ENCODE peak calls at places on chromosomes 13 and 19, in seven cellular contexts. N is astrocyte of the cerebellum, G is cardiac muscle cell, D is WTC11, O is neural progenitor cell, Z is DND-41, A is psoas muscle. F is an unnamed sample.

GRCh38 chr19:16325671-16326400 is 1.2 kb downstream of the KLF2 start:
- DNase-seq in N (no peak), G (peak; percentile 52), D (peak; percentile 79), O (peak; percentile 86), Z (no peak), A (peak; percentile 70), F (no peak)

GRCh38 chr13:36030670-36031331 is 100.4 kb downstream of the DCLK1 start:
- DNase-seq in N (peak; percentile 89), G (peak; percentile 95), D (no peak), O (peak; percentile 3), Z (no peak), A (no peak), F (no peak)

GRCh38 chr19:41927810-41928192 is 448 bp downstream of the ERFL start:
- DNase-seq in N (no peak), G (no peak), D (no peak), O (peak; percentile 64), Z (peak; percentile 70), A (no peak), F (no peak)

GRCh38 chr19:33280351-33280921 is 21.9 kb downstream of the CEBPA start:
- DNase-seq in N (no peak), G (no peak), D (no peak), O (no peak), Z (no peak), A (no peak), F (peak; percentile 80)

GRCh38 chr13:112616586-112617381 is 28.8 kb upstream of the TUBGCP3 start:
- DNase-seq in N (no peak), G (peak; percentile 62), D (peak; percentile 47), O (peak; percentile 65), Z (peak; percentile 48), A (no peak), F (peak; percentile 77)

GRCh38 chr19:39483141-39483540 is 2.5 kb downstream of the TIMM50 start:
- DNase-seq in N (no peak), G (no peak), D (no peak), O (no peak), Z (no peak), A (no peak), F (no peak)

GRCh38 chr19:6047741-6048231 is 62.5 kb downstream of the RFX2 start:
- DNase-seq in N (no peak), G (peak; percentile 52), D (peak; percentile 77), O (peak; percentile 80), Z (no peak), A (no peak), F (peak; percentile 58)

GRCh38 chr19:35112995-35113693 is 2.5 kb upstream of the FXYD3 start:
- DNase-seq in N (no peak), G (no peak), D (peak; percentile 56), O (no peak), Z (no peak), A (no peak), F (no peak)

GRCh38 chr13:114313061-114313860 is 1.0 kb upstream of the CHAMP1 start:
- DNase-seq in N (no peak), G (no peak), D (no peak), O (no peak), Z (no peak), A (no peak), F (peak; percentile 64)

GRCh38 chr13:75636339-75637095 is 387 bp downstream of the LMO7 start:
- DNase-seq in N (no peak), G (peak; percentile 18), D (peak; percentile 57), O (peak; percentile 61), Z (no peak), A (peak; percentile 47), F (peak; percentile 69)

GRCh38 chr13:99257291-99257690 is 888 bp downstream of the GPR18 start:
- DNase-seq in N (no peak), G (no peak), D (no peak), O (no peak), Z (no peak), A (no peak), F (no peak)

GRCh38 chr13:72109863-72110262 is 242.9 kb upstream of the DACH1 start:
- DNase-seq in N (peak; percentile 9), G (no peak), D (no peak), O (no peak), Z (no peak), A (no peak), F (no peak)

GRCh38 chr13:111384441-111385181 is 64.2 kb downstream of the TEX29 start:
- DNase-seq in N (no peak), G (no peak), D (no peak), O (no peak), Z (peak; percentile 47), A (no peak), F (no peak)

GRCh38 chr19:47157455-47158321 is 27.1 kb downstream of the SAE1 start:
- DNase-seq in N (peak; percentile 75), G (peak; percentile 83), D (peak; percentile 72), O (peak; percentile 62), Z (peak; percentile 74), A (no peak), F (no peak)

GRCh38 chr13:59635591-59635990 is 528.1 kb downstream of the DIAPH3 start:
- DNase-seq in N (no peak), G (no peak), D (no peak), O (no peak), Z (no peak), A (no peak), F (no peak)

GRCh38 chr19:13033244-13033643 is 38.0 kb downstream of the NFIX start:
- DNase-seq in N (no peak), G (no peak), D (no peak), O (no peak), Z (no peak), A (no peak), F (no peak)

GRCh38 chr13:60448907-60449510 is 52.0 kb downstream of the TDRD3 start:
- DNase-seq in N (peak; percentile 61), G (peak; percentile 74), D (no peak), O (peak; percentile 46), Z (peak; percentile 32), A (no peak), F (peak; percentile 11)

GRCh38 chr19:45863840-45864628 is at the start of gene FOXA3:
- DNase-seq in N (no peak), G (peak; percentile 32), D (peak; percentile 77), O (peak; percentile 88), Z (no peak), A (peak; percentile 70), F (peak; percentile 93)

GRCh38 chr19:51439021-51439465 is 19.2 kb downstream of the SIGLEC8 start:
- DNase-seq in N (no peak), G (peak; percentile 26), D (peak; percentile 36), O (peak; percentile 26), Z (no peak), A (no peak), F (peak; percentile 65)

GRCh38 chr13:100519626-100520025 is 69.0 kb downstream of the GGACT start:
- DNase-seq in N (no peak), G (no peak), D (no peak), O (no peak), Z (no peak), A (no peak), F (no peak)

GRCh38 chr13:94658926-94659649 is 53.3 kb downstream of the SOX21 start:
- DNase-seq in N (no peak), G (no peak), D (no peak), O (no peak), Z (no peak), A (no peak), F (no peak)
- TF ChIP-seq CTCF in N (peak; percentile 12), G (no peak), D (no peak), O (peak; percentile 27), Z (no peak), A (no peak), F (no peak)

GRCh38 chr13:49697468-49697867 is 6.2 kb upstream of the EBPL start:
- DNase-seq in N (no peak), G (no peak), D (no peak), O (no peak), Z (no peak), A (no peak), F (no peak)
- TF ChIP-seq CTCF in N (no peak), G (no peak), D (no peak), O (no peak), Z (no peak), A (no peak), F (no peak)

DNA sequence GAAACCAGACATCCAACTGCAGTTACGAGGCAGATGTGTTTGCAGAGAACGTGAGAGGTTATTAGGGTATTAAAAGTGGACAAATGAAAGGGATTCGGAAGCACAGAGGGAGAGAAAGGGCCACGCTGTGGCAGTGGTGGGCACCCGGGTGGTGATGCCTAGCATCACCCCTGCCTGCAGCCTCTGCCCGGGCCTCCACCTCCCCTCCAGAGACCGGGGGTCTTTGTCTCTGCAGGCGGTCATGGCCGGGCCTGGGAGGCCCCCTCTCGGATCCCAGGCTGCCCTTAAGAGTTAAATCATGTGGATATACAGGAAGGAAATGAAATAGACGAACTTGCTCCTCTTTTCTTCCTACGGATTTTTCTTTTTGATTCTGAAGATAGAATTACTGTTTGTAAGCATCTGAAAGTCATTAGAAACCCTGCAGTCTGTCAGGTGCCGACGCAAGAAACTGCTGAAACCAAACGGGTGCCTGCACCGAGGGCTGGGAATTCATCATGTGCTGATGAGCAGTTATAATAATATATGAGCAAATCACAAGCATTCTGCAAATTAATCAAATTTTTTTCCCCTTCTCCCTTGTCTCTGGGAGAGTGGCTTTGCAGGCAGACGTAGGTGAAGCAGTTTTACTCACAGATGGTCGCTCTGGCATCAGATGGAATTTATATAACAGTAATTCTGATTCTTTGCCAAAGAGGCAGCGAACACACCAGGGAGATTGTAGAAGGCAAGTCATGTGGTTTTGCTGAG is 319.8 kb downstream of the ZNF536 start:
- DNase-seq in N (peak; percentile 11), G (peak; percentile 6), D (no peak), O (no peak), Z (no peak), A (no peak), F (no peak)
- TF ChIP-seq CTCF in N (no peak), G (no peak), D (no peak), O (no peak), Z (no peak), A (no peak), F (no peak)

DNA sequence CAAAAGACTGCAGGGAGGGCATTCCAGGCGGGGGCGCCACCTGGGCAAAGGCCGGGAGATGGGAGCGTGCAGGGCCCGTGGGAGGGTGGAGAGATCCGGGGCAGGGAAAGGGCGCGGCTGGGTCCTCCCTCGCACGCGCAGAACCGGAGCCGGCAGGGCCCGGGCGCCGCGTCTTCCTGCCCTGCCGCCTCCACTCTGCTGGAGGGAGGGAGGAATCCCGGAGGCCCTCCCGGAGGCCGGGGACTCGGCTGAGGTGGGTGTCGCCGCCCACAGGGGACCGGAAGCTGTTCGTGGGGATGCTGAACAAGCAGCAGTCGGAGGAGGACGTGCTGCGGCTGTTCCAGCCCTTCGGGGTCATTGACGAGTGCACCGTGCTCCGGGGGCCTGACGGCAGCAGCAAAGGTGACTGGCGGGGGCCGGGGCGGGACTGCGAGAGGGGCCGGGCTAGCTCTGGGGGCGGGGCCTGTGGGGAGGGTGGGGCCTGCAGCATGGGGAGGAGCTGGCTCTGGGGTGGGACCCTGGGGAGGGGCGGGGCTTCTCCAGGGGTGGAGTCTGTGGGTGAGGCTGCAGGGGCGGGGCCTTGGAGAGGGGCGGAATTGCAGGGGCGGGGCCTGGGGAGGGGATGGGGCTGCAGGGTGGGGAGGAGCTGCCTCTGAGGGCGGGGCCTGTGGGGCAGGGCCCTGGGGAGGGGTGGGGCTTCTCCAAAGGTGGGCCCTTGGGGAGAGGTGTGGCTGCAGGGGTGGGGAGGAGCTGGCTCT is 51.3 kb downstream of the CELF5 start:
- DNase-seq in N (no peak), G (peak; percentile 81), D (peak; percentile 98), O (peak; percentile 97), Z (peak; percentile 94), A (peak; percentile 81), F (peak; percentile 99)
- TF ChIP-seq CTCF in N (peak; percentile 45), G (no peak), D (peak; percentile 76), O (peak; percentile 82), Z (no peak), A (no peak), F (no peak)

GRCh38 chr13:32139251-32139650 is 107.7 kb downstream of the FRY start:
- DNase-seq in N (no peak), G (no peak), D (no peak), O (no peak), Z (no peak), A (no peak), F (no peak)
- TF ChIP-seq CTCF in N (no peak), G (no peak), D (no peak), O (no peak), Z (no peak), A (no peak), F (no peak)